ENCODE peak calls at places on chromosomes 2 and 18, in nine cellular contexts. I is substantia nigra, K is cardiac muscle cell, Q is aorta, B is OCI-LY7, F is mucosa of gallbladder, V is tibial artery, W is AG08395, C is A549. L is an unnamed sample.
A peak's percentile ranks its signal among the peaks of the same experiment; 100 is the strongest.

GRCh38 chr2:33477473-33478468 is 1.3 kb downstream of the RASGRP3 start:
- DNase-seq in W (no peak), C (no peak), I (no peak), Q (no peak), F (peak; percentile 31), V (peak; percentile 60), B (peak; percentile 42), K (no peak), L (peak; percentile 41)

GRCh38 chr18:45957100-45957499 is 10.0 kb downstream of the EPG5 start:
- DNase-seq in K (no peak), B (no peak), V (no peak), W (peak; percentile 43), F (no peak), I (no peak), C (no peak), Q (no peak), L (peak; percentile 56)

GRCh38 chr2:37829202-37829601 is 95.9 kb upstream of the RMDN2 start:
- DNase-seq in V (peak; percentile 68), B (no peak), K (no peak), C (no peak), I (no peak), Q (no peak), W (peak; percentile 92), F (no peak), L (peak; percentile 95)

GRCh38 chr2:175707322-175707721 is 294.7 kb downstream of the LNPK start:
- DNase-seq in I (no peak), V (no peak), C (no peak), W (no peak), Q (no peak), F (no peak), K (no peak), B (no peak), L (no peak)

GRCh38 chr2:229201522-229201921 is 69.6 kb downstream of the PID1 start:
- DNase-seq in I (no peak), K (no peak), F (no peak), C (no peak), B (no peak), V (no peak), W (no peak), Q (no peak), L (no peak)

GRCh38 chr2:211380041-211380440 is 823.6 kb downstream of the CPS1 start:
- DNase-seq in W (no peak), F (no peak), I (no peak), V (no peak), B (no peak), C (no peak), Q (no peak), K (no peak), L (no peak)

GRCh38 chr2:151729416-151729811 is 4.9 kb downstream of the NEB start:
- DNase-seq in F (no peak), B (no peak), K (no peak), Q (no peak), V (no peak), C (no peak), I (no peak), W (no peak), L (no peak)

GRCh38 chr2:196079052-196079451 is 10.4 kb upstream of the DNAH7 start:
- DNase-seq in F (no peak), I (no peak), C (no peak), W (no peak), K (no peak), Q (no peak), V (no peak), B (no peak), L (peak; percentile 45)

GRCh38 chr18:47531759-47532158 is 280.3 kb upstream of the SKOR2 start:
- DNase-seq in C (no peak), F (no peak), B (no peak), Q (no peak), W (no peak), K (no peak), V (no peak), I (no peak), L (no peak)

GRCh38 chr2:241798631-241799521 is 10.1 kb upstream of the NEU4 start:
- DNase-seq in C (no peak), B (no peak), Q (peak; percentile 69), I (no peak), W (no peak), F (no peak), V (peak; percentile 9), K (no peak), L (no peak)

GRCh38 chr2:101305492-101306123 is 2.9 kb downstream of the RNF149 start:
- DNase-seq in B (no peak), V (no peak), Q (no peak), K (no peak), C (no peak), I (no peak), W (peak; percentile 62), F (no peak), L (peak; percentile 31)

GRCh38 chr18:78992041-78992735 is 12.6 kb downstream of the SALL3 start:
- DNase-seq in W (no peak), C (no peak), F (no peak), B (no peak), V (no peak), I (no peak), K (no peak), Q (no peak), L (no peak)

GRCh38 chr2:72148975-72149555 is 1.4 kb upstream of the CYP26B1 start:
- DNase-seq in V (no peak), K (peak; percentile 75), W (peak; percentile 55), F (peak; percentile 24), Q (peak; percentile 85), C (no peak), I (no peak), B (no peak), L (peak; percentile 47)

GRCh38 chr18:48020337-48021250 is 90.1 kb upstream of the SMAD2 start:
- DNase-seq in Q (peak; percentile 11), K (no peak), B (no peak), C (no peak), V (no peak), W (no peak), I (no peak), F (no peak), L (no peak)

GRCh38 chr18:22961156-22961555 is 28.0 kb downstream of the RBBP8 start:
- DNase-seq in W (no peak), I (no peak), V (no peak), K (no peak), B (no peak), C (no peak), Q (no peak), F (no peak), L (no peak)

GRCh38 chr2:62265116-62265515 is 69.2 kb downstream of the B3GNT2 start:
- DNase-seq in I (no peak), Q (no peak), B (no peak), C (no peak), V (no peak), W (no peak), F (no peak), K (no peak), L (no peak)

GRCh38 chr2:232487385-232488096 is at the start of gene ECEL1:
- DNase-seq in B (no peak), C (no peak), I (no peak), W (no peak), Q (peak; percentile 71), V (no peak), K (peak; percentile 55), F (no peak), L (no peak)

GRCh38 chr2:235064980-235065379 is 113.2 kb downstream of the SH3BP4 start:
- DNase-seq in B (no peak), Q (no peak), K (no peak), I (no peak), F (no peak), W (no peak), C (no peak), V (no peak), L (no peak)

GRCh38 chr18:52499646-52500045 is 159.6 kb downstream of the DCC start:
- DNase-seq in V (no peak), Q (no peak), C (peak; percentile 19), F (no peak), I (no peak), B (no peak), K (no peak), W (no peak), L (no peak)

GRCh38 chr2:240831594-240832204 is 11.7 kb upstream of the KIF1A start:
- DNase-seq in W (no peak), B (no peak), K (no peak), F (no peak), Q (no peak), I (no peak), V (no peak), C (no peak), L (no peak)

GRCh38 chr2:224819075-224819474 is 102.9 kb upstream of the CCDC195 start:
- DNase-seq in I (no peak), K (no peak), V (no peak), F (no peak), C (no peak), B (no peak), W (no peak), Q (no peak), L (peak; percentile 42)

GRCh38 chr2:101467306-101467705 is 7.6 kb downstream of the RFX8 start:
- DNase-seq in C (no peak), V (no peak), I (no peak), Q (no peak), W (no peak), B (no peak), K (no peak), F (no peak), L (no peak)

GRCh38 chr2:37005118-37005868 is 39.0 kb upstream of the STRN start:
- DNase-seq in B (peak; percentile 50), Q (no peak), I (no peak), W (no peak), F (no peak), K (peak; percentile 28), C (no peak), V (no peak), L (peak; percentile 7)

GRCh38 chr18:37395138-37395537 is 170.5 kb downstream of the CELF4 start:
- DNase-seq in B (no peak), Q (no peak), W (no peak), F (no peak), V (no peak), I (no peak), C (no peak), K (no peak), L (no peak)

GRCh38 chr2:134783912-134784311 is 54.5 kb upstream of the ACMSD start:
- DNase-seq in C (no peak), V (no peak), Q (no peak), W (no peak), F (no peak), B (no peak), I (no peak), K (no peak), L (no peak)

GRCh38 chr2:1136807-1137663 is 186.4 kb downstream of the SNTG2 start:
- DNase-seq in I (no peak), Q (no peak), V (no peak), K (no peak), F (no peak), C (no peak), B (no peak), W (no peak), L (no peak)

GRCh38 chr2:7673843-7674242 is 756.6 kb downstream of the RNF144A start:
- DNase-seq in W (peak; percentile 18), B (no peak), Q (no peak), F (no peak), I (no peak), C (no peak), V (no peak), K (no peak), L (peak; percentile 2)

GRCh38 chr2:16741508-16741907 is 75.9 kb upstream of the CYRIA start:
- DNase-seq in V (no peak), F (no peak), Q (no peak), B (no peak), I (no peak), W (no peak), C (no peak), K (no peak), L (no peak)

GRCh38 chr18:12679183-12679786 is 21.4 kb upstream of the SPIRE1 start:
- DNase-seq in C (no peak), Q (no peak), B (no peak), W (peak; percentile 62), I (no peak), V (peak; percentile 65), K (peak; percentile 9), F (peak; percentile 56), L (no peak)

GRCh38 chr18:47986724-47987455 is 56.4 kb upstream of the SMAD2 start:
- DNase-seq in Q (no peak), K (no peak), W (no peak), C (no peak), V (no peak), B (no peak), F (no peak), I (no peak), L (peak; percentile 34)

GRCh38 chr2:188369365-188369764 is 77.7 kb downstream of the GULP1 start:
- DNase-seq in V (no peak), I (peak; percentile 3), B (peak; percentile 21), F (peak; percentile 28), W (peak; percentile 72), Q (no peak), C (peak; percentile 26), K (peak; percentile 47), L (peak; percentile 66)